ENCODE peak calls at places on chromosomes 16 and 17, in seven cellular contexts. One of them, this sample, is unnamed.

GRCh38 chr17:614637-615546 is 99.7 kb downstream of the VPS53 start:
- DNase-seq in stimulated activated CD8-positive, alpha-beta memory T cell treated with anti-CD3 and anti-CD28 coated beads, Interleukin-7, amount 100 ng/mL, for 1 hour: no peak
- DNase-seq in fibroblast of mammary gland: peak
- DNase-seq in choroid plexus epithelial cell: peak
- DNase-seq in left colon: no peak
- DNase-seq in amygdala: no peak
- DNase-seq in right cardiac atrium: no peak
- DNase-seq in this sample: no peak

GRCh38 chr17:81391964-81392908 is 3.0 kb upstream of the BAHCC1 start:
- DNase-seq in stimulated activated CD8-positive, alpha-beta memory T cell treated with anti-CD3 and anti-CD28 coated beads, Interleukin-7, amount 100 ng/mL, for 1 hour: no peak
- DNase-seq in fibroblast of mammary gland: peak
- DNase-seq in choroid plexus epithelial cell: peak
- DNase-seq in left colon: no peak
- DNase-seq in amygdala: peak
- DNase-seq in right cardiac atrium: peak
- DNase-seq in this sample: peak

GRCh38 chr17:21209511-21210175 is 4.3 kb downstream of the TMEM11 start:
- DNase-seq in stimulated activated CD8-positive, alpha-beta memory T cell treated with anti-CD3 and anti-CD28 coated beads, Interleukin-7, amount 100 ng/mL, for 1 hour: no peak
- DNase-seq in fibroblast of mammary gland: no peak
- DNase-seq in choroid plexus epithelial cell: no peak
- DNase-seq in left colon: peak
- DNase-seq in amygdala: no peak
- DNase-seq in right cardiac atrium: no peak
- DNase-seq in this sample: no peak

GRCh38 chr17:17269926-17270773 is 10.9 kb downstream of the COPS3 start:
- DNase-seq in stimulated activated CD8-positive, alpha-beta memory T cell treated with anti-CD3 and anti-CD28 coated beads, Interleukin-7, amount 100 ng/mL, for 1 hour: no peak
- DNase-seq in fibroblast of mammary gland: peak
- DNase-seq in choroid plexus epithelial cell: peak
- DNase-seq in left colon: no peak
- DNase-seq in amygdala: no peak
- DNase-seq in right cardiac atrium: no peak
- DNase-seq in this sample: no peak

GRCh38 chr16:79261461-79261860 is 339.1 kb downstream of the MAF start:
- DNase-seq in stimulated activated CD8-positive, alpha-beta memory T cell treated with anti-CD3 and anti-CD28 coated beads, Interleukin-7, amount 100 ng/mL, for 1 hour: no peak
- DNase-seq in fibroblast of mammary gland: no peak
- DNase-seq in choroid plexus epithelial cell: no peak
- DNase-seq in left colon: no peak
- DNase-seq in amygdala: peak
- DNase-seq in right cardiac atrium: peak
- DNase-seq in this sample: no peak

GRCh38 chr16:75088226-75088625 is 28.4 kb downstream of the LDHD start:
- DNase-seq in stimulated activated CD8-positive, alpha-beta memory T cell treated with anti-CD3 and anti-CD28 coated beads, Interleukin-7, amount 100 ng/mL, for 1 hour: no peak
- DNase-seq in fibroblast of mammary gland: no peak
- DNase-seq in choroid plexus epithelial cell: no peak
- DNase-seq in left colon: no peak
- DNase-seq in amygdala: no peak
- DNase-seq in right cardiac atrium: no peak
- DNase-seq in this sample: peak

GRCh38 chr16:70680495-70681381 is 5.1 kb downstream of the MTSS2 start:
- DNase-seq in stimulated activated CD8-positive, alpha-beta memory T cell treated with anti-CD3 and anti-CD28 coated beads, Interleukin-7, amount 100 ng/mL, for 1 hour: no peak
- DNase-seq in fibroblast of mammary gland: no peak
- DNase-seq in choroid plexus epithelial cell: no peak
- DNase-seq in left colon: no peak
- DNase-seq in amygdala: no peak
- DNase-seq in right cardiac atrium: peak
- DNase-seq in this sample: no peak

GRCh38 chr17:44905006-44906000 is 6.1 kb upstream of the EFTUD2 start:
- DNase-seq in stimulated activated CD8-positive, alpha-beta memory T cell treated with anti-CD3 and anti-CD28 coated beads, Interleukin-7, amount 100 ng/mL, for 1 hour: no peak
- DNase-seq in fibroblast of mammary gland: peak
- DNase-seq in choroid plexus epithelial cell: no peak
- DNase-seq in left colon: peak
- DNase-seq in amygdala: no peak
- DNase-seq in right cardiac atrium: no peak
- DNase-seq in this sample: no peak

GRCh38 chr17:75065562-75066151 is 18.6 kb downstream of the KCTD2 start:
- DNase-seq in stimulated activated CD8-positive, alpha-beta memory T cell treated with anti-CD3 and anti-CD28 coated beads, Interleukin-7, amount 100 ng/mL, for 1 hour: no peak
- DNase-seq in fibroblast of mammary gland: peak
- DNase-seq in choroid plexus epithelial cell: peak
- DNase-seq in left colon: no peak
- DNase-seq in amygdala: no peak
- DNase-seq in right cardiac atrium: no peak
- DNase-seq in this sample: peak

GRCh38 chr16:89987169-89987568 is 32.1 kb downstream of the DBNDD1 start:
- DNase-seq in stimulated activated CD8-positive, alpha-beta memory T cell treated with anti-CD3 and anti-CD28 coated beads, Interleukin-7, amount 100 ng/mL, for 1 hour: no peak
- DNase-seq in fibroblast of mammary gland: no peak
- DNase-seq in choroid plexus epithelial cell: no peak
- DNase-seq in left colon: no peak
- DNase-seq in amygdala: no peak
- DNase-seq in right cardiac atrium: no peak
- DNase-seq in this sample: no peak

GRCh38 chr17:45225051-45225700 is 3.5 kb downstream of the FMNL1 start:
- DNase-seq in stimulated activated CD8-positive, alpha-beta memory T cell treated with anti-CD3 and anti-CD28 coated beads, Interleukin-7, amount 100 ng/mL, for 1 hour: no peak
- DNase-seq in fibroblast of mammary gland: no peak
- DNase-seq in choroid plexus epithelial cell: no peak
- DNase-seq in left colon: no peak
- DNase-seq in amygdala: no peak
- DNase-seq in right cardiac atrium: no peak
- DNase-seq in this sample: no peak

GRCh38 chr16:81315271-81316175 is 761 bp downstream of the GAN start:
- DNase-seq in stimulated activated CD8-positive, alpha-beta memory T cell treated with anti-CD3 and anti-CD28 coated beads, Interleukin-7, amount 100 ng/mL, for 1 hour: peak
- DNase-seq in fibroblast of mammary gland: peak
- DNase-seq in choroid plexus epithelial cell: peak
- DNase-seq in left colon: peak
- DNase-seq in amygdala: peak
- DNase-seq in right cardiac atrium: peak
- DNase-seq in this sample: peak

GRCh38 chr16:50244504-50245416 is 21.6 kb upstream of the ADCY7 start:
- DNase-seq in stimulated activated CD8-positive, alpha-beta memory T cell treated with anti-CD3 and anti-CD28 coated beads, Interleukin-7, amount 100 ng/mL, for 1 hour: no peak
- DNase-seq in fibroblast of mammary gland: peak
- DNase-seq in choroid plexus epithelial cell: no peak
- DNase-seq in left colon: no peak
- DNase-seq in amygdala: no peak
- DNase-seq in right cardiac atrium: no peak
- DNase-seq in this sample: no peak

GRCh38 chr16:50281391-50282009 is 15.1 kb downstream of the ADCY7 start:
- DNase-seq in stimulated activated CD8-positive, alpha-beta memory T cell treated with anti-CD3 and anti-CD28 coated beads, Interleukin-7, amount 100 ng/mL, for 1 hour: no peak
- DNase-seq in fibroblast of mammary gland: no peak
- DNase-seq in choroid plexus epithelial cell: no peak
- DNase-seq in left colon: no peak
- DNase-seq in amygdala: no peak
- DNase-seq in right cardiac atrium: peak
- DNase-seq in this sample: no peak

GRCh38 chr16:86306811-86307517 is 203.4 kb upstream of the FOXF1 start:
- DNase-seq in stimulated activated CD8-positive, alpha-beta memory T cell treated with anti-CD3 and anti-CD28 coated beads, Interleukin-7, amount 100 ng/mL, for 1 hour: no peak
- DNase-seq in fibroblast of mammary gland: peak
- DNase-seq in choroid plexus epithelial cell: peak
- DNase-seq in left colon: no peak
- DNase-seq in amygdala: no peak
- DNase-seq in right cardiac atrium: no peak
- DNase-seq in this sample: peak

GRCh38 chr16:51393381-51394005 is 242.4 kb upstream of the SALL1 start:
- DNase-seq in stimulated activated CD8-positive, alpha-beta memory T cell treated with anti-CD3 and anti-CD28 coated beads, Interleukin-7, amount 100 ng/mL, for 1 hour: no peak
- DNase-seq in fibroblast of mammary gland: peak
- DNase-seq in choroid plexus epithelial cell: no peak
- DNase-seq in left colon: no peak
- DNase-seq in amygdala: no peak
- DNase-seq in right cardiac atrium: no peak
- DNase-seq in this sample: peak

GRCh38 chr16:48022496-48022895 is 133.3 kb downstream of the ABCC12 start:
- DNase-seq in stimulated activated CD8-positive, alpha-beta memory T cell treated with anti-CD3 and anti-CD28 coated beads, Interleukin-7, amount 100 ng/mL, for 1 hour: no peak
- DNase-seq in fibroblast of mammary gland: no peak
- DNase-seq in choroid plexus epithelial cell: no peak
- DNase-seq in left colon: no peak
- DNase-seq in amygdala: no peak
- DNase-seq in right cardiac atrium: no peak
- DNase-seq in this sample: no peak

GRCh38 chr16:15735610-15736009 is 85.6 kb downstream of the NDE1 start:
- DNase-seq in stimulated activated CD8-positive, alpha-beta memory T cell treated with anti-CD3 and anti-CD28 coated beads, Interleukin-7, amount 100 ng/mL, for 1 hour: no peak
- DNase-seq in fibroblast of mammary gland: no peak
- DNase-seq in choroid plexus epithelial cell: no peak
- DNase-seq in left colon: no peak
- DNase-seq in amygdala: no peak
- DNase-seq in right cardiac atrium: no peak
- DNase-seq in this sample: no peak

GRCh38 chr16:27226476-27226875 is 23.1 kb downstream of the KDM8 start:
- DNase-seq in stimulated activated CD8-positive, alpha-beta memory T cell treated with anti-CD3 and anti-CD28 coated beads, Interleukin-7, amount 100 ng/mL, for 1 hour: no peak
- DNase-seq in fibroblast of mammary gland: no peak
- DNase-seq in choroid plexus epithelial cell: no peak
- DNase-seq in left colon: peak
- DNase-seq in amygdala: no peak
- DNase-seq in right cardiac atrium: no peak
- DNase-seq in this sample: no peak

GRCh38 chr17:79840989-79841286 is 1.7 kb upstream of the CBX4 start:
- DNase-seq in stimulated activated CD8-positive, alpha-beta memory T cell treated with anti-CD3 and anti-CD28 coated beads, Interleukin-7, amount 100 ng/mL, for 1 hour: no peak
- DNase-seq in fibroblast of mammary gland: no peak
- DNase-seq in choroid plexus epithelial cell: peak
- DNase-seq in left colon: no peak
- DNase-seq in amygdala: no peak
- DNase-seq in right cardiac atrium: no peak
- DNase-seq in this sample: no peak

GRCh38 chr16:89009343-89010209 is 32.6 kb upstream of the CBFA2T3 start:
- DNase-seq in stimulated activated CD8-positive, alpha-beta memory T cell treated with anti-CD3 and anti-CD28 coated beads, Interleukin-7, amount 100 ng/mL, for 1 hour: no peak
- DNase-seq in fibroblast of mammary gland: peak
- DNase-seq in choroid plexus epithelial cell: peak
- DNase-seq in left colon: no peak
- DNase-seq in amygdala: no peak
- DNase-seq in right cardiac atrium: no peak
- DNase-seq in this sample: peak

GRCh38 chr17:72206376-72206775 is 85.6 kb downstream of the SOX9 start:
- DNase-seq in stimulated activated CD8-positive, alpha-beta memory T cell treated with anti-CD3 and anti-CD28 coated beads, Interleukin-7, amount 100 ng/mL, for 1 hour: no peak
- DNase-seq in fibroblast of mammary gland: no peak
- DNase-seq in choroid plexus epithelial cell: no peak
- DNase-seq in left colon: no peak
- DNase-seq in amygdala: no peak
- DNase-seq in right cardiac atrium: no peak
- DNase-seq in this sample: no peak

GRCh38 chr17:65438708-65439294 is 122.6 kb downstream of the AXIN2 start:
- DNase-seq in stimulated activated CD8-positive, alpha-beta memory T cell treated with anti-CD3 and anti-CD28 coated beads, Interleukin-7, amount 100 ng/mL, for 1 hour: no peak
- DNase-seq in fibroblast of mammary gland: peak
- DNase-seq in choroid plexus epithelial cell: no peak
- DNase-seq in left colon: no peak
- DNase-seq in amygdala: no peak
- DNase-seq in right cardiac atrium: no peak
- DNase-seq in this sample: peak

GRCh38 chr17:36608794-36609497 is 7.6 kb downstream of the MRM1 start:
- DNase-seq in stimulated activated CD8-positive, alpha-beta memory T cell treated with anti-CD3 and anti-CD28 coated beads, Interleukin-7, amount 100 ng/mL, for 1 hour: no peak
- DNase-seq in fibroblast of mammary gland: peak
- DNase-seq in choroid plexus epithelial cell: peak
- DNase-seq in left colon: no peak
- DNase-seq in amygdala: peak
- DNase-seq in right cardiac atrium: peak
- DNase-seq in this sample: peak

GRCh38 chr17:10081571-10082169 is 116.7 kb downstream of the GAS7 start:
- DNase-seq in stimulated activated CD8-positive, alpha-beta memory T cell treated with anti-CD3 and anti-CD28 coated beads, Interleukin-7, amount 100 ng/mL, for 1 hour: no peak
- DNase-seq in fibroblast of mammary gland: no peak
- DNase-seq in choroid plexus epithelial cell: no peak
- DNase-seq in left colon: no peak
- DNase-seq in amygdala: no peak
- DNase-seq in right cardiac atrium: no peak
- DNase-seq in this sample: no peak

GRCh38 chr17:9473716-9474115 is 101.9 kb downstream of the STX8 start:
- DNase-seq in stimulated activated CD8-positive, alpha-beta memory T cell treated with anti-CD3 and anti-CD28 coated beads, Interleukin-7, amount 100 ng/mL, for 1 hour: no peak
- DNase-seq in fibroblast of mammary gland: peak
- DNase-seq in choroid plexus epithelial cell: peak
- DNase-seq in left colon: no peak
- DNase-seq in amygdala: no peak
- DNase-seq in right cardiac atrium: no peak
- DNase-seq in this sample: peak

GRCh38 chr17:66855204-66855603 is 20.3 kb downstream of the CACNG5 start:
- DNase-seq in stimulated activated CD8-positive, alpha-beta memory T cell treated with anti-CD3 and anti-CD28 coated beads, Interleukin-7, amount 100 ng/mL, for 1 hour: no peak
- DNase-seq in fibroblast of mammary gland: no peak
- DNase-seq in choroid plexus epithelial cell: no peak
- DNase-seq in left colon: no peak
- DNase-seq in amygdala: no peak
- DNase-seq in right cardiac atrium: no peak
- DNase-seq in this sample: no peak

GRCh38 chr16:80899804-80900592 is 95.6 kb upstream of the CDYL2 start:
- DNase-seq in stimulated activated CD8-positive, alpha-beta memory T cell treated with anti-CD3 and anti-CD28 coated beads, Interleukin-7, amount 100 ng/mL, for 1 hour: no peak
- DNase-seq in fibroblast of mammary gland: peak
- DNase-seq in choroid plexus epithelial cell: peak
- DNase-seq in left colon: peak
- DNase-seq in amygdala: peak
- DNase-seq in right cardiac atrium: peak
- DNase-seq in this sample: peak